ENCODE peak calls at places on chromosomes 13 and 19, in five cellular contexts. E is heart right ventricle, L is brain microvascular endothelial cell, Z is H4, B is HCT116. P is an unnamed sample.

GRCh38 chr13:28716511-28716910 is 2.3 kb downstream of the SLC46A3 start:
- DNase-seq in E (no peak), L (peak), Z (peak), B (peak), P (peak)

GRCh38 chr13:31982540-31982939 is 49.0 kb upstream of the FRY start:
- DNase-seq in E (peak), L (peak), Z (peak), B (peak), P (peak)

GRCh38 chr19:10018219-10018618 is 4.9 kb downstream of the RDH8 start:
- DNase-seq in E (no peak), L (no peak), Z (no peak), B (no peak), P (no peak)

GRCh38 chr19:17944301-17944700 is 11.5 kb downstream of the CCDC124 start:
- DNase-seq in E (no peak), L (peak), Z (no peak), B (no peak), P (peak)

GRCh38 chr13:45821861-45822260 is 29.7 kb downstream of the SIAH3 start:
- DNase-seq in E (no peak), L (no peak), Z (no peak), B (no peak), P (no peak)

GRCh38 chr19:15107056-15108010 is at the start of gene SYDE1:
- DNase-seq in E (peak), L (no peak), Z (peak), B (no peak), P (peak)

GRCh38 chr13:114124486-114124885 is 7.9 kb downstream of the RASA3 start:
- DNase-seq in E (no peak), L (no peak), Z (no peak), B (no peak), P (no peak)

GRCh38 chr13:98541701-98542203 is 35.2 kb downstream of the STK24 start:
- DNase-seq in E (no peak), L (no peak), Z (no peak), B (no peak), P (no peak)

GRCh38 chr13:56735537-56735942 is 405.2 kb upstream of the PRR20A start:
- DNase-seq in E (no peak), L (no peak), Z (no peak), B (no peak), P (no peak)

GRCh38 chr13:94902722-94903407 is 190.5 kb upstream of the SOX21 start:
- DNase-seq in E (no peak), L (no peak), Z (no peak), B (no peak), P (no peak)

GRCh38 chr13:26457212-26457611 is 100.3 kb upstream of the WASF3 start:
- DNase-seq in E (no peak), L (no peak), Z (no peak), B (no peak), P (no peak)

GRCh38 chr13:71524245-71525002 is 342.6 kb downstream of the DACH1 start:
- DNase-seq in E (no peak), L (no peak), Z (no peak), B (no peak), P (no peak)

GRCh38 chr19:18102916-18103542 is 5.5 kb downstream of the MAST3 start:
- DNase-seq in E (no peak), L (no peak), Z (no peak), B (no peak), P (no peak)

GRCh38 chr19:54364775-54365257 is at the start of gene LAIR1:
- DNase-seq in E (peak), L (no peak), Z (no peak), B (no peak), P (no peak)

GRCh38 chr19:43934055-43934984 is 762 bp downstream of the ZNF45 start:
- DNase-seq in E (no peak), L (no peak), Z (no peak), B (no peak), P (no peak)

GRCh38 chr13:113373811-113374485 is 10.0 kb upstream of the GRTP1 start:
- DNase-seq in E (no peak), L (no peak), Z (no peak), B (no peak), P (no peak)

GRCh38 chr19:17831419-17831888 is 10.1 kb upstream of the INSL3 start:
- DNase-seq in E (no peak), L (no peak), Z (no peak), B (no peak), P (no peak)

GRCh38 chr19:43780706-43781525 is at the start of gene KCNN4:
- DNase-seq in E (no peak), L (peak), Z (peak), B (peak), P (peak)

GRCh38 chr19:38266981-38267597 is 2.7 kb downstream of the SPINT2 start:
- DNase-seq in E (no peak), L (peak), Z (peak), B (peak), P (peak)

GRCh38 chr19:19655051-19655594 is 8.4 kb downstream of the ATP13A1 start:
- DNase-seq in E (no peak), L (no peak), Z (no peak), B (no peak), P (no peak)

GRCh38 chr19:47511128-47511517 is 3.7 kb downstream of the NAPA start:
- DNase-seq in E (peak), L (no peak), Z (no peak), B (no peak), P (no peak)